ENCODE peak calls at places on chromosome 2, in ten cellular contexts. V, S, C, Z, U, W, Q, T, L and E are unnamed samples.

GRCh38 chr2:16860627-16861026 is 195.0 kb upstream of the CYRIA start:
- DNase-seq in V (no peak), L (no peak), Z (no peak), C (no peak), U (no peak), T (no peak), S (no peak), W (no peak), Q (no peak), E (no peak)

GRCh38 chr2:65282492-65283053 is 54.9 kb downstream of the ACTR2 start:
- DNase-seq in W (no peak), Q (no peak), L (peak), S (no peak), C (no peak), V (no peak), T (no peak), U (no peak), Z (no peak), E (peak)

GRCh38 chr2:236156860-236157194 is 11.4 kb downstream of the GBX2 start:
- DNase-seq in L (no peak), Q (no peak), W (no peak), C (no peak), U (no peak), T (no peak), Z (no peak), S (no peak), V (no peak), E (no peak)

GRCh38 chr2:133293544-133294270 is 274.6 kb downstream of the NCKAP5 start:
- DNase-seq in L (no peak), Q (no peak), C (no peak), S (no peak), W (no peak), Z (no peak), T (no peak), V (no peak), U (no peak), E (no peak)

GRCh38 chr2:85134255-85135065 is 1.3 kb downstream of the TCF7L1 start:
- DNase-seq in W (peak), S (peak), L (peak), V (no peak), T (peak), C (no peak), U (no peak), Q (peak), Z (no peak), E (no peak)

GRCh38 chr2:140454717-140455116 is 1674.5 kb upstream of the NXPH2 start:
- DNase-seq in L (no peak), U (no peak), Z (no peak), Q (no peak), T (no peak), W (no peak), S (no peak), V (no peak), C (no peak), E (no peak)

GRCh38 chr2:240791821-240792657 is 28.0 kb downstream of the KIF1A start:
- DNase-seq in W (no peak), C (no peak), S (no peak), Q (peak), U (no peak), V (no peak), T (no peak), Z (no peak), L (no peak), E (no peak)

GRCh38 chr2:7089898-7090510 is 172.8 kb downstream of the RNF144A start:
- DNase-seq in W (no peak), Z (no peak), C (peak), V (no peak), U (no peak), L (no peak), T (no peak), Q (no peak), S (no peak), E (no peak)

GRCh38 chr2:69575926-69576325 is 67.6 kb downstream of the AAK1 start:
- DNase-seq in V (no peak), U (no peak), S (no peak), C (peak), T (no peak), Q (no peak), Z (no peak), W (no peak), L (no peak), E (no peak)

GRCh38 chr2:60414731-60415130 is 138.7 kb downstream of the BCL11A start:
- DNase-seq in Q (no peak), C (no peak), L (no peak), W (no peak), Z (no peak), U (no peak), S (no peak), V (no peak), T (no peak), E (no peak)

GRCh38 chr2:172196768-172197322 is 94.1 kb upstream of the DLX2 start:
- DNase-seq in V (peak), T (no peak), Z (no peak), L (no peak), S (no peak), Q (no peak), C (no peak), W (peak), U (no peak), E (no peak)

GRCh38 chr2:36780231-36780808 is 83.8 kb downstream of the VIT start:
- DNase-seq in L (no peak), U (peak), S (no peak), W (no peak), Q (no peak), C (no peak), Z (peak), V (no peak), T (peak), E (no peak)

GRCh38 chr2:163657257-163657656 is 78.6 kb downstream of the FIGN start:
- DNase-seq in Q (no peak), V (no peak), U (no peak), T (no peak), L (no peak), C (no peak), W (no peak), Z (no peak), S (no peak), E (no peak)

GRCh38 chr2:128413014-128413717 is 94.5 kb upstream of the HS6ST1 start:
- DNase-seq in C (peak), L (peak), T (no peak), U (no peak), W (peak), Q (no peak), V (peak), Z (no peak), S (no peak), E (peak)

GRCh38 chr2:128414946-128415767 is 96.5 kb upstream of the HS6ST1 start:
- DNase-seq in T (no peak), W (peak), Q (no peak), S (no peak), Z (no peak), L (peak), C (peak), V (peak), U (no peak), E (peak)

GRCh38 chr2:128412181-128412871 is 93.7 kb upstream of the HS6ST1 start:
- DNase-seq in W (peak), S (no peak), Q (no peak), V (peak), Z (no peak), L (peak), T (no peak), U (no peak), C (peak), E (peak)

GRCh38 chr2:128414351-128414750 is 95.7 kb upstream of the HS6ST1 start:
- DNase-seq in V (peak), U (no peak), Z (no peak), Q (no peak), C (peak), L (peak), T (peak), S (no peak), W (peak), E (peak)

GRCh38 chr2:128413718-128414341 is 95.2 kb upstream of the HS6ST1 start:
- DNase-seq in C (peak), L (peak), U (no peak), S (no peak), Q (no peak), W (peak), Z (no peak), V (no peak), T (peak), E (no peak)
- H3K4me3 ChIP-seq in C (no peak), L (no peak), U (no peak), S (no peak), Q (no peak), W (no peak), Z (no peak), V (no peak), T (no peak), E (no peak)

GRCh38 chr2:180015951-180016709 is 9.0 kb upstream of the CWC22 start:
- DNase-seq in S (no peak), T (no peak), C (no peak), L (no peak), Q (no peak), W (no peak), Z (no peak), U (no peak), V (no peak), E (no peak)
- TF ChIP-seq EP300 in S (no peak), T (peak), C (no peak), L (no peak), Q (no peak), W (no peak), Z (no peak), U (no peak), V (no peak), E (no peak)

GRCh38 chr2:156435392-156435724 is 821 bp upstream of the GPD2 start:
- DNase-seq in Z (no peak), V (no peak), L (no peak), S (no peak), C (no peak), Q (no peak), W (no peak), U (no peak), T (peak), E (no peak)

GRCh38 chr2:156436477-156437085 is 402 bp downstream of the GPD2 start:
- DNase-seq in C (no peak), Z (no peak), L (peak), S (peak), U (no peak), W (peak), V (peak), Q (no peak), T (no peak), E (no peak)

GRCh38 chr2:156434461-156435291 is 1.5 kb upstream of the GPD2 start:
- DNase-seq in Q (no peak), S (no peak), Z (no peak), C (no peak), V (no peak), U (no peak), L (no peak), W (no peak), T (no peak), E (no peak)

GRCh38 chr2:156437272-156437671 is 1.1 kb downstream of the GPD2 start:
- DNase-seq in C (no peak), Z (no peak), W (peak), L (no peak), T (no peak), V (peak), U (no peak), S (peak), Q (peak), E (peak)

DNA sequence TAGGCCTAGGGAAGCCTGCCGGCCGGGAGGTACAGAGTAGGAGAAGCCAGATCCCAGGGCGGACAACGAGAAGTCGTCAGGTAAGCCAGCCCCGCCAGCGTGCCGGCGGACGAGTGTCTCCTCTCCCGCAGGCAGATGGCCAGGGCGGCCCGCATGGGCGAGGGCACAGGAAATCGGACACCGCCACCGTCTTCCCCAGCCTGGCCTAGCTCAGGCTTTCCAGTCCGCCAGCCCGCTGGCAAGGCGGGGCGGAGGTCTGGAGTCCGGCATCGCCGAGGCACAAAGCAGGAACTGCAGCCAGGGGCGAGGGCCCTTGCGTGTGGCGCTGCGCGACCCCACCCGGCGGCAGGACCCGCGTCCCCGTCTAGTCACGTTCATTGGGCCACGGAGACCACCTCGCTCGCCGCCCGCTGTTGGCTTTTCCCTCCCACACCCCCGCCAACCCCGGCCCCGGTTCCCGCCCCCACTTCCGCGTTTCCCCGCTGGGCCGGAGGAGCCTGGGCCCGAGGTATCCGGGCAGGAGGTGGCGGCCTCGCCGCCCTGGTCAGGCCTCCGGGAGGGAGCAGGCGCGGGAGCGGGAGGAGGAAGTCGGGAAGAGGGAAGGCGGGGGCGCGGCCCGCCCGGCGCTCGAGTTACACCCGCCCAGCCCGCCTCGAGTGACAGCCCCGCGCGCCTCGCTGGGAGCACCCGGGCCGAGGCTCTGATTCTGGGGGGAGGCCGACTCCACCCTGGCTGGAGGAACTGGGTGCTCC is at the start of gene GPD2:
- DNase-seq in Q (peak), W (peak), L (peak), Z (no peak), S (peak), T (peak), V (peak), C (peak), U (peak), E (peak)
- TF ChIP-seq POLR2AphosphoS5 in Q (peak), W (peak), L (peak), Z (peak), S (peak), T (peak), V (peak), C (peak), U (peak), E (peak)

DNA sequence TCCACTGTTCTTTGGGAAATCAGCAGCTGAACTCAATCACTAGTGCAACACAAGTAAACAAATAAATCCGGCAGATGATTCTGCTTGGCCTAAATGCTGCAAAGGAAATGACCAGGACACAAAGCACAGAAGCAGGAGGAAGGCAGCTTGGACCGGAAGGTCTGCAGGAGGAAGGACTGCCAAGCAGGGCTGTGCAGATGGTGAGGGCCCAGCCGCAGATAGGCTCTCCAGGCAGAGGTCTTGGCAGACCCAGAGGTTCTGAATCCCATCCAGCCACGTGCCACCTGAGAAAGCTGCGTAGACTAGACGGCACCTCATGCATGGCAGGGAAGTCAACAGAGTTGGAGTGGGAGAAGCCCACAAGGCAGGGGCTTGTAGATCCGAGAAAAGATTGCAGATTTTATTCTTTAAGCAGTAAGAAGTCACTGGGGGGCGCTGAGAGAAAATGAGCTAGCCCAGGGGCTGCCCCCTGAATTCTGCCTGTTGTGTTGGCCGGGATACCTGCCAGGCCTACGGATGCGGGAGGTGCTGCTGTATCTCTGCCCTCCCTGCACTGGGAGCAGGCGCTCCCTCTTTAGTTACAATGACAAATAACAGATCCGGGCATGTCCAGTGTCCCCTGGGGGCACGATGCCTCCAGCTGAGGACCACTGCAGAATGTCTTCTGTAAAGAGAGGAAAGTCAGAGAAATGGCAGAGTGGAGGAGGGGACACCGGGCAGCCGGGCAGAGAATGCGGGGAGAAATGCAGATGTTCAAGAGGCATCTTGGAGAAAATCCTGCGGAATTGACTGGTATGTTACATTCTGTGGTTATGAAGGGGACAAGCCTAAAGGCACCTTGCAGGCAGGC is 153.5 kb downstream of the PXDN start:
- DNase-seq in L (peak), S (no peak), Q (no peak), Z (no peak), V (no peak), T (peak), U (no peak), W (no peak), C (no peak), E (no peak)
- H3K4me3 ChIP-seq in L (no peak), S (no peak), Q (no peak), Z (no peak), V (no peak), T (no peak), U (no peak), W (no peak), C (no peak), E (no peak)

DNA sequence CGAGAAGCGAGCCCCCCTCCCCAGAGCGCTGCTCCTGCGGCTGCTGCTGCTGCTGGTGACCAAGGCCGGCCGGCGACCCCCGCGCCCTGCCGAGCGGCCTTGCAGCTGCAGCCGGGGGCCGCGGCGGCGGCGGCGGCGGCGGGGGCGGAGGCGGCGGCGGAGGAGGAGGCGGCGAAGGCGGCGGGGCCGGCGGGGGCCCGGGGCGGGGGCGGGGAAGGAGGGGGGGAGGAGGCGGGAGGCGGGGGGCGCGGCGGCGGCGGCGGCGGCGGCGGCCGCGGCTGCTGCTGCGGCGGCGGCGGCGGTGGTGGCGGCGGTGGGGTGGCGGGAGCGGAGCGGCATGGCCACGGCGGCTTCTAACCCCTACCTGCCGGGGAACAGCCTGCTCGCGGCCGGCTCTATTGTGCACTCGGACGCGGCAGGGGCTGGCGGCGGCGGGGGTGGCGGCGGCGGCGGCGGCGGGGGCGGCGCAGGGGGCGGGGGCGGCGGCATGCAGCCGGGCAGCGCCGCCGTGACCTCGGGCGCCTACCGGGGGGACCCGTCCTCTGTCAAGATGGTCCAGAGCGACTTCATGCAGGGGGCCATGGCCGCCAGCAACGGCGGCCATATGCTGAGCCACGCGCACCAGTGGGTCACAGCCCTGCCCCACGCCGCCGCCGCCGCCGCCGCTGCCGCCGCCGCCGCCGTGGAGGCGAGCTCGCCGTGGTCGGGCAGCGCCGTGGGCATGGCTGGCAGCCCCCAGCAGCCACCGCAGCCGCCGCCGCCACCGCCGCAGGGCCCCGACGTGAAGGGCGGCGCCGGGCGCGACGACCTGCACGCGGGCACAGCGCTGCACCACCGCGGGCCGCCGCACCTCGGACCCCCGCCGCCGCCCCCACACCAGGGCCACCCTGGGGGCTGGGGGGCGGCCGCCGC is 1.5 kb downstream of the POU3F3 start:
- DNase-seq in S (no peak), V (no peak), Q (no peak), L (peak), Z (no peak), T (peak), C (peak), W (no peak), U (no peak), E (no peak)
- TF ChIP-seq EP300 in S (no peak), V (no peak), Q (no peak), L (no peak), Z (no peak), T (no peak), C (no peak), W (no peak), U (no peak), E (no peak)

GRCh38 chr2:119389615-119390306 is 23.0 kb downstream of the DBI start:
- DNase-seq in Z (no peak), U (no peak), V (peak), C (no peak), S (peak), Q (no peak), T (no peak), L (no peak), W (peak), E (no peak)
- TF ChIP-seq POLR2AphosphoS5 in Z (no peak), U (no peak), V (no peak), C (no peak), S (no peak), Q (no peak), T (no peak), L (no peak), W (no peak), E (no peak)

GRCh38 chr2:109645412-109646184 is 31.4 kb downstream of the SOWAHC start:
- DNase-seq in V (no peak), L (no peak), U (no peak), Z (no peak), T (no peak), Q (no peak), C (no peak), W (no peak), S (no peak), E (no peak)

GRCh38 chr2:109646961-109647360 is 32.8 kb downstream of the SOWAHC start:
- DNase-seq in W (no peak), Q (no peak), V (no peak), Z (no peak), L (no peak), S (no peak), U (no peak), T (no peak), C (no peak), E (no peak)

GRCh38 chr2:109649736-109650695 is 35.9 kb downstream of the SOWAHC start:
- DNase-seq in Z (no peak), V (no peak), L (no peak), W (no peak), U (no peak), C (no peak), T (no peak), S (no peak), Q (no peak), E (peak)

GRCh38 chr2:109648041-109648527 is 33.9 kb downstream of the SOWAHC start:
- DNase-seq in Z (no peak), U (no peak), T (no peak), W (no peak), Q (no peak), L (no peak), V (no peak), C (no peak), S (no peak), E (no peak)

GRCh38 chr2:109647636-109648035 is 33.5 kb downstream of the SOWAHC start:
- DNase-seq in C (no peak), T (no peak), V (no peak), Z (no peak), W (no peak), Q (no peak), L (no peak), U (no peak), S (no peak), E (no peak)
- H3K4me3 ChIP-seq in C (no peak), T (no peak), V (no peak), Z (no peak), W (no peak), Q (no peak), L (no peak), U (no peak), S (no peak), E (no peak)

DNA sequence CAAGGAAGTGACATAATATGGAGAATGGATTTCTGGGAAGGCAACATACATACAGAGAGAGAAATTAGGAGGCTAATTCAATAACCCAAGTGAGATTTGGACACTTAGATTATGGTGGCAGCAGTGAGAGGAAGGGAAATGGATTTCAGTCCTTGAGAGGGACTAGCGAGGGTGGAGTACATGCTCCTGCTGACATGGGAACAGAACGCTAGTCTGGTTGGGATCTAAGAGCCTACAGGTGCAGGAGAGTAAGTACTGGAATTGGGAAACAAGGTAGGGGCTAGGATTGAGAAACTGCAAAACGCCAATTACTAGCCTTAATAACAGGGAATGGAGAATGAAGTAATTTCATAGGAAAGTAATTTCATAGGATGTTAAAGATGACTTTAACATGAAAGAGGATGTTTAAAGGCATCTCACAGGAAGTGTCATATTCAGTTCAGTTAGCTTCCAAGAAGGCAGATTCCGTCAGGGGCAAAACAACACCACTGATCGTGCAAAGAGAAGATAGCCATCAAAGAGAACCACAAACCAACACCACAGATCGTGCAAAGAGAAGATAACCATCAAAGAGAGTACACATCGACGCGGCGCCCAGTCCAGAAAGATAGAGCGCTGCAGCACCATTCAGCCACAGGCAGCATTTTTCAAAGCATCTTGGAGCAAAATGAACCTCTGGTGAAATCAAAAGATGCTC is 27.1 kb downstream of the CDKL4 start:
- DNase-seq in Q (no peak), L (no peak), U (no peak), W (no peak), Z (no peak), C (no peak), S (peak), T (no peak), V (peak), E (no peak)
- TF ChIP-seq EP300 in Q (no peak), L (no peak), U (no peak), W (no peak), Z (no peak), C (no peak), S (no peak), T (no peak), V (no peak), E (no peak)